ENCODE peak calls at places on chromosomes 2 and 18, in nine cellular contexts. One of them, this sample, is unnamed.

GRCh38 chr18:75074196-75075015 is 134.5 kb downstream of the PTGR3 start:
- DNase-seq in stimulated activated naive CD8-positive, alpha-beta T cell treated with anti-CD3 and anti-CD28 coated beads, Interleukin-15, Interleukin-2, amounts not matched to agents 100 U/mL and 50 U/mL, for 24 hours: no peak
- DNase-seq in AG09309: no peak
- DNase-seq in EL: no peak
- DNase-seq in cardiac muscle cell: no peak
- DNase-seq in LoVo: no peak
- DNase-seq in progenitor cell of endocrine pancreas: no peak
- DNase-seq in dermis microvascular lymphatic vessel endothelial cell: no peak
- DNase-seq in NCI-H1694 treated with DMSO at 0.1 percent for 48 hours: no peak
- DNase-seq in this sample: no peak

GRCh38 chr2:54942373-54942772 is 107.9 kb downstream of the RTN4 start:
- DNase-seq in NCI-H1694 treated with DMSO at 0.1 percent for 48 hours: no peak
- DNase-seq in LoVo: no peak
- DNase-seq in dermis microvascular lymphatic vessel endothelial cell: no peak
- DNase-seq in cardiac muscle cell: no peak
- DNase-seq in stimulated activated naive CD8-positive, alpha-beta T cell treated with anti-CD3 and anti-CD28 coated beads, Interleukin-15, Interleukin-2, amounts not matched to agents 100 U/mL and 50 U/mL, for 24 hours: peak; percentile 21
- DNase-seq in EL: no peak
- DNase-seq in progenitor cell of endocrine pancreas: no peak
- DNase-seq in AG09309: no peak
- DNase-seq in this sample: no peak

GRCh38 chr2:62071760-62072680 is 123.9 kb upstream of the B3GNT2 start:
- DNase-seq in LoVo: no peak
- DNase-seq in AG09309: no peak
- DNase-seq in stimulated activated naive CD8-positive, alpha-beta T cell treated with anti-CD3 and anti-CD28 coated beads, Interleukin-15, Interleukin-2, amounts not matched to agents 100 U/mL and 50 U/mL, for 24 hours: no peak
- DNase-seq in progenitor cell of endocrine pancreas: no peak
- DNase-seq in EL: no peak
- DNase-seq in cardiac muscle cell: no peak
- DNase-seq in dermis microvascular lymphatic vessel endothelial cell: no peak
- DNase-seq in NCI-H1694 treated with DMSO at 0.1 percent for 48 hours: no peak
- DNase-seq in this sample: no peak

GRCh38 chr2:143513081-143513480 is 383.9 kb downstream of the ARHGAP15 start:
- DNase-seq in dermis microvascular lymphatic vessel endothelial cell: no peak
- DNase-seq in LoVo: no peak
- DNase-seq in NCI-H1694 treated with DMSO at 0.1 percent for 48 hours: peak; percentile 35
- DNase-seq in EL: peak; percentile 66
- DNase-seq in cardiac muscle cell: peak; percentile 81
- DNase-seq in progenitor cell of endocrine pancreas: no peak
- DNase-seq in stimulated activated naive CD8-positive, alpha-beta T cell treated with anti-CD3 and anti-CD28 coated beads, Interleukin-15, Interleukin-2, amounts not matched to agents 100 U/mL and 50 U/mL, for 24 hours: peak; percentile 8
- DNase-seq in AG09309: peak; percentile 47
- DNase-seq in this sample: peak; percentile 15

GRCh38 chr2:236728916-236729670 is 159.5 kb downstream of the ACKR3 start:
- DNase-seq in cardiac muscle cell: no peak
- DNase-seq in stimulated activated naive CD8-positive, alpha-beta T cell treated with anti-CD3 and anti-CD28 coated beads, Interleukin-15, Interleukin-2, amounts not matched to agents 100 U/mL and 50 U/mL, for 24 hours: no peak
- DNase-seq in LoVo: no peak
- DNase-seq in EL: no peak
- DNase-seq in dermis microvascular lymphatic vessel endothelial cell: no peak
- DNase-seq in NCI-H1694 treated with DMSO at 0.1 percent for 48 hours: no peak
- DNase-seq in AG09309: no peak
- DNase-seq in progenitor cell of endocrine pancreas: no peak
- DNase-seq in this sample: no peak

GRCh38 chr2:189526936-189527654 is 53.5 kb downstream of the SLC40A1 start:
- DNase-seq in stimulated activated naive CD8-positive, alpha-beta T cell treated with anti-CD3 and anti-CD28 coated beads, Interleukin-15, Interleukin-2, amounts not matched to agents 100 U/mL and 50 U/mL, for 24 hours: no peak
- DNase-seq in NCI-H1694 treated with DMSO at 0.1 percent for 48 hours: no peak
- DNase-seq in EL: no peak
- DNase-seq in progenitor cell of endocrine pancreas: no peak
- DNase-seq in LoVo: no peak
- DNase-seq in cardiac muscle cell: no peak
- DNase-seq in dermis microvascular lymphatic vessel endothelial cell: no peak
- DNase-seq in AG09309: no peak
- DNase-seq in this sample: no peak

GRCh38 chr18:50162486-50163304 is 32.3 kb downstream of the MYO5B start:
- DNase-seq in AG09309: no peak
- DNase-seq in cardiac muscle cell: peak; percentile 7
- DNase-seq in progenitor cell of endocrine pancreas: no peak
- DNase-seq in dermis microvascular lymphatic vessel endothelial cell: no peak
- DNase-seq in EL: no peak
- DNase-seq in stimulated activated naive CD8-positive, alpha-beta T cell treated with anti-CD3 and anti-CD28 coated beads, Interleukin-15, Interleukin-2, amounts not matched to agents 100 U/mL and 50 U/mL, for 24 hours: no peak
- DNase-seq in LoVo: no peak
- DNase-seq in NCI-H1694 treated with DMSO at 0.1 percent for 48 hours: no peak
- DNase-seq in this sample: no peak

GRCh38 chr2:128637481-128638155 is 318.9 kb upstream of the HS6ST1 start:
- DNase-seq in NCI-H1694 treated with DMSO at 0.1 percent for 48 hours: no peak
- DNase-seq in cardiac muscle cell: no peak
- DNase-seq in dermis microvascular lymphatic vessel endothelial cell: no peak
- DNase-seq in LoVo: no peak
- DNase-seq in EL: no peak
- DNase-seq in stimulated activated naive CD8-positive, alpha-beta T cell treated with anti-CD3 and anti-CD28 coated beads, Interleukin-15, Interleukin-2, amounts not matched to agents 100 U/mL and 50 U/mL, for 24 hours: no peak
- DNase-seq in AG09309: no peak
- DNase-seq in progenitor cell of endocrine pancreas: peak; percentile 4
- DNase-seq in this sample: no peak

GRCh38 chr18:47418746-47419145 is 167.3 kb upstream of the SKOR2 start:
- DNase-seq in progenitor cell of endocrine pancreas: no peak
- DNase-seq in LoVo: no peak
- DNase-seq in AG09309: peak; percentile 16
- DNase-seq in EL: peak; percentile 57
- DNase-seq in dermis microvascular lymphatic vessel endothelial cell: no peak
- DNase-seq in cardiac muscle cell: no peak
- DNase-seq in NCI-H1694 treated with DMSO at 0.1 percent for 48 hours: no peak
- DNase-seq in stimulated activated naive CD8-positive, alpha-beta T cell treated with anti-CD3 and anti-CD28 coated beads, Interleukin-15, Interleukin-2, amounts not matched to agents 100 U/mL and 50 U/mL, for 24 hours: no peak
- DNase-seq in this sample: no peak